ENCODE peak calls at places on chromosomes 11 and 22, in nine cellular contexts. O, W, L, H, T, S, A, V and Q are unnamed samples. For H3K9me3, the result is how much of the 10 kb centered on the place peaks cover.

GRCh38 chr11:44470849-44471248 is 94.6 kb upstream of the CD82 start:
- DNase-seq in O (no peak), W (no peak), L (no peak), H (no peak), T (no peak), S (no peak), A (no peak), V (peak), Q (no peak)

GRCh38 chr22:39148727-39149535 is 3.5 kb downstream of the CBX7 start:
- DNase-seq in O (no peak), W (peak), L (no peak), H (peak), T (no peak), S (peak), A (no peak), V (peak), Q (peak)

GRCh38 chr11:117970400-117971024 is 15.7 kb upstream of the IL10RA start:
- DNase-seq in O (no peak), W (peak), L (peak), H (no peak), T (no peak), S (peak), A (peak), V (no peak), Q (no peak)

GRCh38 chr22:27175974-27176373 is 518.6 kb downstream of the MIAT start:
- DNase-seq in O (no peak), W (no peak), L (no peak), H (no peak), T (no peak), S (no peak), A (no peak), V (no peak), Q (no peak)

GRCh38 chr11:74784234-74784633 is 35.6 kb downstream of the RNF169 start:
- DNase-seq in O (no peak), W (no peak), L (no peak), H (no peak), T (no peak), S (no peak), A (no peak), V (no peak), Q (no peak)

GRCh38 chr11:117610045-117610444 is 187.0 kb downstream of the DSCAML1 start:
- DNase-seq in O (peak), W (no peak), L (peak), H (no peak), T (no peak), S (no peak), A (no peak), V (no peak), Q (no peak)

GRCh38 chr11:61955031-61955415 is 4.9 kb downstream of the BEST1 start:
- DNase-seq in O (peak), W (no peak), L (no peak), H (peak), T (peak), S (peak), A (no peak), V (peak), Q (no peak)

GRCh38 chr11:27385245-27385644 is 22.2 kb upstream of the CCDC34 start:
- DNase-seq in O (peak), W (no peak), L (no peak), H (peak), T (no peak), S (peak), A (no peak), V (no peak), Q (no peak)

GRCh38 chr11:6448574-6448973 is 7.8 kb upstream of the HPX start:
- DNase-seq in O (no peak), W (no peak), L (no peak), H (no peak), T (no peak), S (no peak), A (no peak), V (no peak), Q (no peak)

GRCh38 chr11:17369094-17369493 is 17.5 kb downstream of the NCR3LG1 start:
- DNase-seq in O (no peak), W (no peak), L (no peak), H (no peak), T (no peak), S (no peak), A (no peak), V (no peak), Q (no peak)
- H3K9me3 ChIP-seq in O (under half), W (under half), L (under half), H (under half), T (half or more), S (half or more), A (under half), V (half or more), Q (under half)

DNA sequence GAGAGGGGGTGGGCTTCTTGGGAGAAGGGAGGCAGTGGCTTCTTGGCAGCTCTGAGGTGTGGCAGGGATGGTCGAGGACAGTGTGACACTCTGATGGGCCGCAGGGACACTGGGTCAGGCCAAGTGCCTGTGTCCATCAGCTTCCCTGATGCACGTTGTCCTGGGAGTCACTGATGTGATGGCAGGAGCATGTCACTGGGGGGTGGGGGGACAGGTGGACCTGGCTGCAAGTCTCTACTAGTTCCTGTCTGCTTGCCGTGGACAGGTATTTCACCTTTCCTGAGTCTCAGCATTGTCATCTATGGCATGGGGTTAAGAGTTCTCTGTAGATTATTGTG is 592.9 kb downstream of the TBC1D22A start:
- DNase-seq in O (no peak), W (no peak), L (no peak), H (no peak), T (no peak), S (no peak), A (no peak), V (no peak), Q (no peak)
- H3K9me3 ChIP-seq in O (under half), W (under half), L (under half), H (under half), T (under half), S (under half), A (under half), V (under half), Q (under half)

DNA sequence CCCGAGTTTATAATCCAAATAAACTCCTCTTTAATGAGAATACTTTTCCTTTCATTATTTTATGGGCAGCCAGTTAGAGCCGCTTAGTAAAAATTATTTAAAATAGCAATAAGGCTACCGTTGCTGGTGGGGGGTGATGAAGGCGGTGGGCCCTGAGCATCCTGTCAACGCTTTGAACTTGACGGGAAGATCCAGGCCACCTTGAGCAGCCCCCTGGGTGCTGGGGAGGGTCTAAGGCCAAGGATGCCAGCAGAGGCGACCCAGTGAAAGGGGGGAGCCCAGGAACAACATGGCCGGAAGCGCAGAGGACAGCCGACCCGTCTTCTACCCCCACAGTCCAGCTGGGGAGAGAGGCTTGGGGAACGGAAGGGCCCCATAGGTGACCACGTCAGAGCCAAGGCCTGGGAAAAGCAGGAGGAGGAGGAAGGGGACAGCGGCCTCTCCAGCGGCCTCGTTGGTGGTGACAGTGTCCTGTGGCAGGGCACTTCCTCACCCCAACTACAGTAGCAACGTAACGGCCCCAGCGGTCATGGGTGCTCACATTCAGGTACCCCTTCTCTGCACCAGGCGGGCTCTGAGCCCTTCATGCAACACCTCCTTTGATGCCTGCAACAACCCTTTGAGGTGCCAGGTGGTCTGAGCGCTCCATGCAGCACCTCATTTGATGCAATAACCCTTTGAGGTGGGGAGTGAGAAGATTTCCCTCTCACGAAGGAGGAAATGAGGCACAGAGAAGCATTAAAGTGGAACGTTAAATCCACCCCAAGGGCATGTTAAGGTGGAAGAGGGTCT is 695.3 kb downstream of the TBC1D22A start:
- DNase-seq in O (no peak), W (no peak), L (no peak), H (no peak), T (no peak), S (no peak), A (no peak), V (no peak), Q (no peak)
- H3K9me3 ChIP-seq in O (under half), W (under half), L (under half), H (under half), T (under half), S (under half), A (under half), V (under half), Q (under half)

DNA sequence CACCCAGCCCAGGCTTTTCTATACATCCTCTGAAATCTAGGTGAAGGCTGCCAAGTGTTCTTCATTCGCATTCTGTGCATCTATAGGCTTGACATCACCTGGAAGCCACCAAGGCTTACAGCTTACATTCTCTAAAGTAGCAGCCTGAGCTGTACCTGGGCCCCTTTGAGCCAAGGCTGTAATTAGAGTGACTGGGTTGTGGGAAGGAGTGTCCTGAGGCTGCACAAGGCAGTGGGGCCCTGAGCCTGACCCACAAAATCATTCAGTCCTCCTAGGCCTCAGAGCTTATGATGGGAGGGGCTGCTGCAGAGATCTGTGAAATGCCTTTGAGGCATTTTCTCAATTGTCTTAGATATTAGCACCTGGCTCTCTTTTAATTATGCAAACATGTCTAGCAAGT is 33.0 kb upstream of the RDX start:
- DNase-seq in O (no peak), W (no peak), L (no peak), H (no peak), T (no peak), S (no peak), A (no peak), V (no peak), Q (no peak)
- H3K9me3 ChIP-seq in O (under half), W (under half), L (under half), H (under half), T (under half), S (under half), A (under half), V (under half), Q (under half)

DNA sequence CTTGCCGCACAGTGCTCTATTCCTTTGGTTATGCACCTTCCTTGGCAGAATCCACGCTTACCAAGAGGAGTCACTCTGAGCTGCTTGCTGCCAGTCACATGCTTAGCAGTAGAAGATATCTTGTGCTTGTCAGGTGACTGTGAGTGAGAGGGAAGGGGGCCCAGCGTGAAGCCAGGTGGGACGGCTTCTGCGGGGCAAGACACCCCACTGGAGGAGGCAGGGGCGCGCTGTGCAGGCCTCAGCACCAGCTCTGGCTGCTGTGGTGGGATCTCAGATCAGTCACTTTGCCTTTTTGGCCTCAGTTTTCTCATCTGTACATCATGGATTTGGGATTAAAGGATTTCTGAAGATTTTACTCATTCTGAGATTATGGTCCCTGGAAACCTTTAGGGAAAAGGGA is 63.9 kb upstream of the B3GAT1 start:
- DNase-seq in O (no peak), W (no peak), L (no peak), H (no peak), T (no peak), S (no peak), A (no peak), V (no peak), Q (no peak)
- H3K9me3 ChIP-seq in O (half or more), W (under half), L (under half), H (under half), T (under half), S (under half), A (under half), V (under half), Q (under half)

GRCh38 chr11:91960770-91961169 is 263.8 kb upstream of the FAT3 start:
- DNase-seq in O (no peak), W (no peak), L (no peak), H (no peak), T (no peak), S (no peak), A (no peak), V (no peak), Q (no peak)

GRCh38 chr11:91956711-91957110 is 267.9 kb upstream of the FAT3 start:
- DNase-seq in O (no peak), W (no peak), L (no peak), H (no peak), T (no peak), S (no peak), A (no peak), V (no peak), Q (no peak)

GRCh38 chr11:91955206-91955605 is 269.4 kb upstream of the FAT3 start:
- DNase-seq in O (no peak), W (no peak), L (no peak), H (no peak), T (no peak), S (no peak), A (no peak), V (no peak), Q (no peak)

GRCh38 chr11:91959411-91959810 is 265.2 kb upstream of the FAT3 start:
- DNase-seq in O (no peak), W (no peak), L (no peak), H (no peak), T (no peak), S (no peak), A (no peak), V (no peak), Q (no peak)
- H3K9me3 ChIP-seq in O (under half), W (under half), L (under half), H (under half), T (under half), S (under half), A (under half), V (under half), Q (under half)

GRCh38 chr22:46556775-46557174 is 19.4 kb upstream of the CELSR1 start:
- DNase-seq in O (no peak), W (no peak), L (no peak), H (no peak), T (no peak), S (no peak), A (no peak), V (no peak), Q (no peak)
- H3K9me3 ChIP-seq in O (under half), W (under half), L (under half), H (under half), T (under half), S (under half), A (under half), V (under half), Q (under half)

GRCh38 chr22:47625013-47625385 is 862.5 kb downstream of the TBC1D22A start:
- DNase-seq in O (no peak), W (no peak), L (no peak), H (no peak), T (no peak), S (no peak), A (no peak), V (peak), Q (no peak)

GRCh38 chr22:47624277-47625012 is 862.0 kb downstream of the TBC1D22A start:
- DNase-seq in O (no peak), W (no peak), L (no peak), H (no peak), T (no peak), S (no peak), A (no peak), V (no peak), Q (no peak)

GRCh38 chr22:47627561-47628253 is 865.3 kb downstream of the TBC1D22A start:
- DNase-seq in O (no peak), W (no peak), L (peak), H (no peak), T (no peak), S (no peak), A (no peak), V (no peak), Q (no peak)

GRCh38 chr22:47626428-47627390 is 864.3 kb downstream of the TBC1D22A start:
- DNase-seq in O (no peak), W (no peak), L (peak), H (no peak), T (no peak), S (no peak), A (no peak), V (no peak), Q (no peak)

GRCh38 chr22:47625531-47626427 is 863.3 kb downstream of the TBC1D22A start:
- DNase-seq in O (no peak), W (no peak), L (no peak), H (no peak), T (no peak), S (no peak), A (no peak), V (peak), Q (no peak)
- H3K9me3 ChIP-seq in O (half or more), W (under half), L (under half), H (under half), T (under half), S (under half), A (under half), V (under half), Q (under half)

GRCh38 chr11:58734681-58735490 is 3.1 kb upstream of the GLYAT start:
- DNase-seq in O (no peak), W (no peak), L (no peak), H (no peak), T (no peak), S (no peak), A (no peak), V (no peak), Q (no peak)

GRCh38 chr11:58727415-58727797 is 4.3 kb downstream of the GLYAT start:
- DNase-seq in O (no peak), W (no peak), L (no peak), H (no peak), T (no peak), S (no peak), A (no peak), V (no peak), Q (no peak)

GRCh38 chr11:58731819-58732218 is at the start of gene GLYAT:
- DNase-seq in O (no peak), W (no peak), L (no peak), H (no peak), T (no peak), S (no peak), A (no peak), V (no peak), Q (no peak)

GRCh38 chr11:58726594-58727414 is 4.9 kb downstream of the GLYAT start:
- DNase-seq in O (no peak), W (peak), L (no peak), H (peak), T (no peak), S (no peak), A (no peak), V (no peak), Q (no peak)

GRCh38 chr11:58730507-58731089 is 1.1 kb downstream of the GLYAT start:
- DNase-seq in O (no peak), W (no peak), L (no peak), H (no peak), T (no peak), S (no peak), A (no peak), V (no peak), Q (no peak)
- H3K9me3 ChIP-seq in O (under half), W (under half), L (under half), H (under half), T (under half), S (under half), A (under half), V (under half), Q (under half)

DNA sequence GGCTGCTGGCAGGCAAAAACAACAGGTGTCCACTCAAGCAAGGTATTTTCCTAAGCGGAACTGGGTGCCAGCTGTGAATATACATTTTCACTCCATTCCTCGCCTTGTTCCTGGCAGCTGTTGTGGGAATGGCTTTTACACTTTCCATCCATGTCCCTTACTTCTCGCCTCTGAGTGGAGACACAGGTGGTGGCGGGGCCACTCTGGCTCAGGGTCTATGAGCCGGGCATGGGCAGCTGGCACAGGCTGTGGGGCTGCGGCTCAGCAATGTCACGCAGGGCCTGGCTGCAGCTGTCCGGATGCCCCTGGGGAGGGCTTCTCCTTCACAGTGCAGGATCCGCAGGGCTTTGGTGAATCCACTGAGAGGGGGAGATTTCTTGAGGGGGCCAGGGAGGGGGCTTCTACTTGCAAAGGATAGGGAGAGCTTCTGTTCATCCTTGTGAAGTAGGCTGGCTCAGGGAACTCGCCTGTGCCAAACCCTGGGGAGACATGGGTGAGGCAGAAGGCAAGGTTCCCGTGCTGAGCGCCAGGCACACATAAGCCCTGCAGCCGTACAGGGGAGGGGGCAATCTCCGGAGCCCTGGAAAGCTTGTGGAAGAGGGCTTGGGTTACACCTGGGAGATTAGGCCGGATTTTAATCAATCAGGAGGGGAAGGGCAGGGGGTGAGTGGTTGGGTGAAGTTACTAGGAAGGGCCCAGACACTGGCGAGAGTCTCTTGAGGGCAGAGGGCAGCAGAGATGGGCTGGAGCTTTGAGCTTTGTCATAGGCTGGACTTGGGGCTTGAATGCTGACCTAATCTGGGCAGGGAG is 45.7 kb downstream of the KCNQ1OT1 start:
- DNase-seq in O (no peak), W (no peak), L (no peak), H (no peak), T (no peak), S (no peak), A (no peak), V (no peak), Q (no peak)
- H3K9me3 ChIP-seq in O (half or more), W (under half), L (under half), H (half or more), T (under half), S (half or more), A (under half), V (half or more), Q (under half)